ENCODE peak calls at places on chromosomes 11 and 22, in nine cellular contexts. One of them, this sample, is unnamed.

GRCh38 chr11:113193894-113194293 is 120.5 kb upstream of the TTC12 start:
- DNase-seq in heart left ventricle: peak
- DNase-seq in IMR-90: no peak
- DNase-seq in MM.1S: no peak
- DNase-seq in Peyer's patch: no peak
- DNase-seq in spleen: no peak
- DNase-seq in foreskin fibroblast: no peak
- DNase-seq in fibroblast of lung: peak
- DNase-seq in left lung: no peak
- DNase-seq in this sample: peak

GRCh38 chr11:100969008-100969407 is 160.6 kb downstream of the PGR start:
- DNase-seq in heart left ventricle: no peak
- DNase-seq in IMR-90: no peak
- DNase-seq in MM.1S: no peak
- DNase-seq in Peyer's patch: no peak
- DNase-seq in spleen: no peak
- DNase-seq in foreskin fibroblast: no peak
- DNase-seq in fibroblast of lung: no peak
- DNase-seq in left lung: no peak
- DNase-seq in this sample: no peak

GRCh38 chr11:19320764-19321163 is 80.0 kb upstream of the E2F8 start:
- DNase-seq in heart left ventricle: no peak
- DNase-seq in IMR-90: no peak
- DNase-seq in MM.1S: no peak
- DNase-seq in Peyer's patch: no peak
- DNase-seq in spleen: no peak
- DNase-seq in foreskin fibroblast: no peak
- DNase-seq in fibroblast of lung: no peak
- DNase-seq in left lung: no peak
- DNase-seq in this sample: peak

GRCh38 chr11:34190192-34191139 is 85.0 kb downstream of the NAT10 start:
- DNase-seq in heart left ventricle: no peak
- DNase-seq in IMR-90: no peak
- DNase-seq in MM.1S: no peak
- DNase-seq in Peyer's patch: no peak
- DNase-seq in spleen: no peak
- DNase-seq in foreskin fibroblast: no peak
- DNase-seq in fibroblast of lung: no peak
- DNase-seq in left lung: no peak
- DNase-seq in this sample: no peak

GRCh38 chr11:1089738-1090599 is 15.3 kb downstream of the MUC2 start:
- DNase-seq in heart left ventricle: no peak
- DNase-seq in IMR-90: no peak
- DNase-seq in MM.1S: no peak
- DNase-seq in Peyer's patch: no peak
- DNase-seq in spleen: peak
- DNase-seq in foreskin fibroblast: no peak
- DNase-seq in fibroblast of lung: no peak
- DNase-seq in left lung: no peak
- DNase-seq in this sample: no peak

GRCh38 chr11:76668362-76669155 is 2.0 kb downstream of the LRRC32 start:
- DNase-seq in heart left ventricle: no peak
- DNase-seq in IMR-90: no peak
- DNase-seq in MM.1S: no peak
- DNase-seq in Peyer's patch: no peak
- DNase-seq in spleen: peak
- DNase-seq in foreskin fibroblast: no peak
- DNase-seq in fibroblast of lung: no peak
- DNase-seq in left lung: peak
- DNase-seq in this sample: no peak

GRCh38 chr11:59076876-59077571 is 9.1 kb upstream of the GLYATL1B start:
- DNase-seq in heart left ventricle: no peak
- DNase-seq in IMR-90: no peak
- DNase-seq in MM.1S: no peak
- DNase-seq in Peyer's patch: peak
- DNase-seq in spleen: peak
- DNase-seq in foreskin fibroblast: no peak
- DNase-seq in fibroblast of lung: no peak
- DNase-seq in left lung: no peak
- DNase-seq in this sample: no peak

GRCh38 chr11:82902086-82902485 is 550 bp downstream of the DDIAS start:
- DNase-seq in heart left ventricle: no peak
- DNase-seq in IMR-90: no peak
- DNase-seq in MM.1S: no peak
- DNase-seq in Peyer's patch: no peak
- DNase-seq in spleen: no peak
- DNase-seq in foreskin fibroblast: no peak
- DNase-seq in fibroblast of lung: no peak
- DNase-seq in left lung: no peak
- DNase-seq in this sample: no peak

GRCh38 chr11:706439-706956 is 467 bp downstream of the EPS8L2 start:
- DNase-seq in heart left ventricle: no peak
- DNase-seq in IMR-90: peak
- DNase-seq in MM.1S: no peak
- DNase-seq in Peyer's patch: no peak
- DNase-seq in spleen: no peak
- DNase-seq in foreskin fibroblast: peak
- DNase-seq in fibroblast of lung: peak
- DNase-seq in left lung: no peak
- DNase-seq in this sample: peak

GRCh38 chr11:121291896-121292502 is 572 bp upstream of the SC5D start:
- DNase-seq in heart left ventricle: no peak
- DNase-seq in IMR-90: peak
- DNase-seq in MM.1S: no peak
- DNase-seq in Peyer's patch: no peak
- DNase-seq in spleen: no peak
- DNase-seq in foreskin fibroblast: no peak
- DNase-seq in fibroblast of lung: no peak
- DNase-seq in left lung: no peak
- DNase-seq in this sample: peak

DNA sequence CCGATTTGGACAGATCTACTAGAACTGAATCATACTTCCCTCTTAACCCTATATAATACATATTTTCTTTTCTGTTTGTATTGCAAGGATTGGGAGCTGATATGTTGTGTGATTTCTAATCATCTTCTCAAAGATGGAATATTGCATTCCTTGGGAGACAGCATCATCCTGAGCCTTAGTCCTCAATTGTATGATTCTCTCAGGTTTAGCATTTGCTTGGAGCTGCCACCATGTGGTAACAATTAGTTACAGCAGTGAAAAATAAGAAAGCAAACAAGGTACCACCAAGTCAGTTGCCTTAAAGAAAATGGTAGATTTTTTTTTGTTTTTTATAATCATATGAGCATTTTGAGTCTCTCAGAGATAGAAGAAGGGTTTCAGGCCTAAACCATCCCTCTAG is 11.9 kb downstream of the SNX19 start:
- DNase-seq in heart left ventricle: no peak
- DNase-seq in IMR-90: no peak
- DNase-seq in MM.1S: peak
- DNase-seq in Peyer's patch: no peak
- DNase-seq in spleen: no peak
- DNase-seq in foreskin fibroblast: no peak
- DNase-seq in fibroblast of lung: peak
- DNase-seq in left lung: no peak
- DNase-seq in this sample: no peak
- TF ChIP-seq CTCF in heart left ventricle: peak
- TF ChIP-seq CTCF in IMR-90: peak
- TF ChIP-seq CTCF in MM.1S: peak
- TF ChIP-seq CTCF in Peyer's patch: peak
- TF ChIP-seq CTCF in spleen: no peak
- TF ChIP-seq CTCF in foreskin fibroblast: peak
- TF ChIP-seq CTCF in fibroblast of lung: peak
- TF ChIP-seq CTCF in left lung: no peak
- TF ChIP-seq CTCF in this sample: peak

DNA sequence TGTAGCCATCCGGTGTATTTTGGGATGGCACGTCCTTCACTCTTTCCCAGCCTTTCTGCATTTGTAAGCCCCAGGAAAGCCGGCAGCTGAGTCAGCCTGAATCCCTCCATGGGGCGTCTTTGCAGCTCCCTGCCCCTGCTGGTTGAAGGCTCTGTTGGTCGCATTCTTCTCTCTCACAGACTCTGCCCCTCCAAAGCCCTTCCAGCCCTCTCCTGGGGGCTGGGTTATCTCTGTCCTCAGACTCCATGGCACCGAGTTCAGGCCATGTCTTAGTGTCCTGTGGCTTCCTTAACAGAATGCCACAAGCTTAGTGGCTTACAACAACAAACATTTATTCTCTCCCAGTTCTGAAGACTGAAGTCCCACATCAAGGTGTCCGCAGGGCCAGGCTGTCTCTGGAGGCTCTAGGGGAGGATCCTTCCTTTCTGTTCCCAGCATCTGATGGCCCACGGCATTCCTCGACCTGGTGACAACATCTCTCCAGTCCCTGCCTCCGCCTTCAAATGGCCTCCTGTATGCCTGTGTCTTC is 62.2 kb downstream of the BCR start:
- DNase-seq in heart left ventricle: no peak
- DNase-seq in IMR-90: peak
- DNase-seq in MM.1S: no peak
- DNase-seq in Peyer's patch: no peak
- DNase-seq in spleen: no peak
- DNase-seq in foreskin fibroblast: no peak
- DNase-seq in fibroblast of lung: no peak
- DNase-seq in left lung: no peak
- DNase-seq in this sample: no peak
- H3K4me3 ChIP-seq in heart left ventricle: no peak
- H3K4me3 ChIP-seq in IMR-90: no peak
- H3K4me3 ChIP-seq in MM.1S: no peak
- H3K4me3 ChIP-seq in Peyer's patch: no peak
- H3K4me3 ChIP-seq in spleen: no peak
- H3K4me3 ChIP-seq in foreskin fibroblast: no peak
- H3K4me3 ChIP-seq in fibroblast of lung: no peak
- H3K4me3 ChIP-seq in left lung: no peak
- H3K4me3 ChIP-seq in this sample: no peak

GRCh38 chr22:35111244-35111643 is 45.3 kb downstream of the ISX start:
- DNase-seq in heart left ventricle: no peak
- DNase-seq in IMR-90: no peak
- DNase-seq in MM.1S: no peak
- DNase-seq in Peyer's patch: no peak
- DNase-seq in spleen: no peak
- DNase-seq in foreskin fibroblast: no peak
- DNase-seq in fibroblast of lung: no peak
- DNase-seq in left lung: no peak
- DNase-seq in this sample: no peak
- TF ChIP-seq CTCF in heart left ventricle: no peak
- TF ChIP-seq CTCF in IMR-90: no peak
- TF ChIP-seq CTCF in MM.1S: no peak
- TF ChIP-seq CTCF in Peyer's patch: peak
- TF ChIP-seq CTCF in spleen: no peak
- TF ChIP-seq CTCF in foreskin fibroblast: no peak
- TF ChIP-seq CTCF in fibroblast of lung: no peak
- TF ChIP-seq CTCF in left lung: no peak
- TF ChIP-seq CTCF in this sample: no peak

GRCh38 chr11:45180158-45180887 is 33.9 kb downstream of the PRDM11 start:
- DNase-seq in heart left ventricle: peak
- DNase-seq in IMR-90: no peak
- DNase-seq in MM.1S: peak
- DNase-seq in Peyer's patch: peak
- DNase-seq in spleen: peak
- DNase-seq in foreskin fibroblast: peak
- DNase-seq in fibroblast of lung: no peak
- DNase-seq in left lung: peak
- DNase-seq in this sample: no peak
- H3K4me3 ChIP-seq in heart left ventricle: peak
- H3K4me3 ChIP-seq in IMR-90: peak
- H3K4me3 ChIP-seq in MM.1S: peak
- H3K4me3 ChIP-seq in Peyer's patch: peak
- H3K4me3 ChIP-seq in spleen: peak
- H3K4me3 ChIP-seq in foreskin fibroblast: peak
- H3K4me3 ChIP-seq in fibroblast of lung: peak
- H3K4me3 ChIP-seq in left lung: peak
- H3K4me3 ChIP-seq in this sample: peak